ENCODE peak calls at places on chromosomes 11 and 22, in four cellular contexts. C is GM12891; F is HuH-7.5; V is effector memory CD8-positive, alpha-beta T cell. P is an unnamed sample.
A peak's percentile ranks its signal among the peaks of the same experiment; 100 is the strongest.

GRCh38 chr22:44336962-44337657 is 24.4 kb upstream of the SHISAL1 start:
- DNase-seq in F (no peak), C (no peak), V (no peak), P (no peak)

GRCh38 chr11:63998558-63999348 is 12.5 kb downstream of the OTUB1 start:
- DNase-seq in F (no peak), V (no peak), C (no peak), P (no peak)

GRCh38 chr11:130890039-130890745 is 26.1 kb downstream of the SNX19 start:
- DNase-seq in V (no peak), F (no peak), C (no peak), P (no peak)

GRCh38 chr11:59216654-59217640 is 4.2 kb upstream of the MPEG1 start:
- DNase-seq in V (no peak), F (no peak), C (no peak), P (no peak)

GRCh38 chr11:75240381-75241035 is at the start of gene TPBGL:
- DNase-seq in C (no peak), F (no peak), V (no peak), P (no peak)

GRCh38 chr11:123384116-123384515 is 46.0 kb upstream of the GRAMD1B start:
- DNase-seq in V (no peak), C (no peak), F (no peak), P (no peak)

GRCh38 chr11:48087974-48088681 is 107.8 kb downstream of the PTPRJ start:
- DNase-seq in F (no peak), V (no peak), C (no peak), P (no peak)

GRCh38 chr11:93796832-93797231 is 12.8 kb downstream of the MED17 start:
- DNase-seq in F (no peak), C (no peak), V (no peak), P (no peak)

GRCh38 chr11:11572386-11572785 is 49.4 kb downstream of the GALNT18 start:
- DNase-seq in F (no peak), V (no peak), C (no peak), P (no peak)

GRCh38 chr22:50599816-50600454 is 658 bp upstream of the MAPK8IP2 start:
- DNase-seq in C (peak; percentile 88), V (peak; percentile 74), F (peak; percentile 97), P (peak; percentile 67)

GRCh38 chr11:77109236-77110019 is 6.8 kb downstream of the OMP start:
- DNase-seq in C (no peak), V (no peak), F (no peak), P (no peak)

GRCh38 chr11:119863811-119864601 is 135.0 kb upstream of the NECTIN1 start:
- DNase-seq in V (no peak), C (no peak), F (no peak), P (no peak)

GRCh38 chr11:68855205-68855978 is 13.7 kb upstream of the CPT1A start:
- DNase-seq in V (no peak), C (no peak), F (no peak), P (peak; percentile 66)

GRCh38 chr11:134022748-134023147 is 46.1 kb upstream of the JAM3 start:
- DNase-seq in C (no peak), V (no peak), F (no peak), P (no peak)

GRCh38 chr22:32562396-32562795 is 87.8 kb downstream of the FBXO7 start:
- DNase-seq in C (no peak), F (no peak), V (no peak), P (no peak)

GRCh38 chr11:12244156-12244555 is 133.2 kb upstream of the PARVA start:
- DNase-seq in F (no peak), V (no peak), C (no peak), P (no peak)

GRCh38 chr11:22778642-22779041 is 51.0 kb downstream of the SVIP start:
- DNase-seq in C (no peak), F (no peak), V (no peak), P (no peak)

GRCh38 chr11:2944953-2945756 is 15.9 kb upstream of the PHLDA2 start:
- DNase-seq in V (no peak), F (no peak), C (no peak), P (no peak)

GRCh38 chr11:47272706-47273105 is 2.8 kb downstream of the MADD start:
- DNase-seq in V (no peak), C (no peak), F (no peak), P (no peak)

GRCh38 chr22:36425977-36426523 is 38.3 kb upstream of the MYH9 start:
- DNase-seq in C (no peak), V (no peak), F (peak; percentile 59), P (no peak)

GRCh38 chr11:35524780-35525179 is 636 bp downstream of the PAMR1 start:
- DNase-seq in F (no peak), C (no peak), V (no peak), P (no peak)

GRCh38 chr11:80371931-80372330 is 931.1 kb upstream of the TENM4 start:
- DNase-seq in F (no peak), C (no peak), V (no peak), P (no peak)

GRCh38 chr22:47316020-47316419 is 553.6 kb downstream of the TBC1D22A start:
- DNase-seq in V (no peak), F (no peak), C (no peak), P (no peak)

GRCh38 chr11:45927684-45928413 is 5.4 kb downstream of the LARGE2 start:
- DNase-seq in V (no peak), F (no peak), C (no peak), P (no peak)

GRCh38 chr22:38758276-38758945 is 2.6 kb upstream of the SUN2 start:
- DNase-seq in C (no peak), F (no peak), V (no peak), P (no peak)

GRCh38 chr22:44764974-44765373 is 12.6 kb downstream of the ARHGAP8 start:
- DNase-seq in C (no peak), F (no peak), V (no peak), P (no peak)

GRCh38 chr11:79809487-79809886 is 368.7 kb upstream of the TENM4 start:
- DNase-seq in C (no peak), F (no peak), V (no peak), P (no peak)

P was measured in natural killer cell treated with Interleukin-12 subunit alpha and Interleukin-12 subunit beta and Interleukin-15 and Interleukin-18, amount 100 ng/mL, for 72 hours.